ENCODE peak calls at places on chromosomes 12 and 14, in nine cellular contexts. A is neural crest cell; M is AG09319; K is pancreas; C is glutamatergic neuron; D is left ventricle myocardium inferior; S is A549; N is CD8-positive, alpha-beta T cell; W is RWPE1. E is an unnamed sample.

GRCh38 chr12:104670439-104671406 is 214.0 kb downstream of the CHST11 start:
- DNase-seq in A (no peak), M (no peak), K (no peak), C (no peak), D (no peak), S (peak), N (no peak), W (no peak), E (peak)

GRCh38 chr12:80241576-80242273 is 142.4 kb downstream of the OTOGL start:
- DNase-seq in A (no peak), M (no peak), K (no peak), C (no peak), D (no peak), S (no peak), N (no peak), W (no peak), E (no peak)

GRCh38 chr12:113996026-113996425 is 29.9 kb upstream of the RBM19 start:
- DNase-seq in A (no peak), M (no peak), K (no peak), C (no peak), D (no peak), S (no peak), N (no peak), W (no peak), E (no peak)

GRCh38 chr12:121438905-121439304 is 39.0 kb downstream of the RNF34 start:
- DNase-seq in A (no peak), M (no peak), K (no peak), C (no peak), D (no peak), S (no peak), N (no peak), W (no peak), E (no peak)

GRCh38 chr12:6635375-6635855 is 344 bp downstream of the LPAR5 start:
- DNase-seq in A (no peak), M (no peak), K (no peak), C (peak), D (no peak), S (no peak), N (peak), W (no peak), E (no peak)

GRCh38 chr12:24088751-24089150 is 139.3 kb upstream of the SOX5 start:
- DNase-seq in A (no peak), M (no peak), K (no peak), C (no peak), D (no peak), S (no peak), N (no peak), W (no peak), E (no peak)

GRCh38 chr12:12721251-12721689 is 4.1 kb downstream of the CDKN1B start:
- DNase-seq in A (no peak), M (no peak), K (no peak), C (no peak), D (no peak), S (no peak), N (no peak), W (no peak), E (no peak)

GRCh38 chr12:64673490-64674169 is 63.3 kb downstream of the RASSF3 start:
- DNase-seq in A (no peak), M (no peak), K (no peak), C (no peak), D (no peak), S (no peak), N (no peak), W (no peak), E (no peak)

GRCh38 chr14:36505892-36506731 is 13.9 kb downstream of the NKX2-1 start:
- DNase-seq in A (peak), M (no peak), K (no peak), C (peak), D (no peak), S (no peak), N (no peak), W (no peak), E (no peak)

GRCh38 chr14:52551696-52552062 is 626 bp downstream of the TXNDC16 start:
- DNase-seq in A (no peak), M (no peak), K (no peak), C (no peak), D (no peak), S (no peak), N (no peak), W (peak), E (no peak)

GRCh38 chr12:132940071-132940719 is 15.9 kb downstream of the ZNF605 start:
- DNase-seq in A (no peak), M (no peak), K (no peak), C (no peak), D (no peak), S (no peak), N (no peak), W (no peak), E (no peak)

GRCh38 chr12:13661005-13661887 is 320.2 kb downstream of the GRIN2B start:
- DNase-seq in A (peak), M (peak), K (peak), C (peak), D (no peak), S (peak), N (peak), W (peak), E (no peak)

GRCh38 chr12:47652491-47653234 is 53.2 kb downstream of the RPAP3 start:
- DNase-seq in A (no peak), M (no peak), K (no peak), C (no peak), D (peak), S (no peak), N (no peak), W (no peak), E (no peak)

GRCh38 chr14:54617467-54617866 is 50.5 kb downstream of the SAMD4A start:
- DNase-seq in A (no peak), M (no peak), K (no peak), C (no peak), D (no peak), S (no peak), N (no peak), W (no peak), E (no peak)

GRCh38 chr12:26712892-26713291 is 120.1 kb downstream of the ITPR2 start:
- DNase-seq in A (no peak), M (no peak), K (no peak), C (no peak), D (no peak), S (no peak), N (no peak), W (no peak), E (no peak)

GRCh38 chr14:51441001-51441400 is 201.0 kb downstream of the TMX1 start:
- DNase-seq in A (no peak), M (no peak), K (no peak), C (no peak), D (no peak), S (no peak), N (no peak), W (no peak), E (no peak)

GRCh38 chr12:128940974-128941373 is 87.7 kb downstream of the GLT1D1 start:
- DNase-seq in A (no peak), M (no peak), K (no peak), C (no peak), D (no peak), S (no peak), N (no peak), W (no peak), E (no peak)

GRCh38 chr14:57058319-57058718 is 210.4 kb downstream of the EXOC5 start:
- DNase-seq in A (no peak), M (no peak), K (peak), C (no peak), D (no peak), S (no peak), N (no peak), W (no peak), E (no peak)

GRCh38 chr14:55130194-55130550 is 1.1 kb downstream of the LGALS3 start:
- DNase-seq in A (no peak), M (no peak), K (no peak), C (no peak), D (no peak), S (peak), N (no peak), W (peak), E (no peak)

GRCh38 chr12:124024263-124024678 is 51.3 kb downstream of the ZNF664 start:
- DNase-seq in A (no peak), M (no peak), K (no peak), C (no peak), D (no peak), S (no peak), N (no peak), W (no peak), E (no peak)

GRCh38 chr14:42113358-42114070 is 506.8 kb downstream of the LRFN5 start:
- DNase-seq in A (no peak), M (no peak), K (no peak), C (no peak), D (no peak), S (no peak), N (no peak), W (no peak), E (no peak)

GRCh38 chr14:89254201-89254919 is 162.7 kb downstream of the FOXN3 start:
- DNase-seq in A (no peak), M (no peak), K (no peak), C (no peak), D (no peak), S (no peak), N (no peak), W (no peak), E (no peak)

GRCh38 chr14:41817626-41818025 is 210.9 kb downstream of the LRFN5 start:
- DNase-seq in A (no peak), M (no peak), K (no peak), C (no peak), D (no peak), S (no peak), N (no peak), W (no peak), E (no peak)

GRCh38 chr14:90398315-90398811 is 1.5 kb downstream of the CALM1 start:
- DNase-seq in A (peak), M (no peak), K (peak), C (no peak), D (no peak), S (no peak), N (peak), W (peak), E (peak)

GRCh38 chr14:27186048-27186447 is 588.2 kb upstream of the NOVA1 start:
- DNase-seq in A (no peak), M (no peak), K (no peak), C (no peak), D (no peak), S (no peak), N (no peak), W (no peak), E (no peak)

GRCh38 chr14:69316449-69317391 is 56.8 kb downstream of the GALNT16 start:
- DNase-seq in A (no peak), M (peak), K (no peak), C (no peak), D (peak), S (peak), N (no peak), W (peak), E (no peak)

GRCh38 chr12:131941987-131942341 is 7.8 kb upstream of the EP400 start:
- DNase-seq in A (no peak), M (no peak), K (no peak), C (no peak), D (no peak), S (no peak), N (no peak), W (no peak), E (no peak)

GRCh38 chr14:51774209-51774608 is 86.2 kb upstream of the GNG2 start:
- DNase-seq in A (no peak), M (no peak), K (no peak), C (no peak), D (no peak), S (no peak), N (no peak), W (no peak), E (no peak)

GRCh38 chr14:60734465-60735242 is at the start of gene MNAT1:
- DNase-seq in A (peak), M (peak), K (peak), C (peak), D (peak), S (peak), N (peak), W (peak), E (peak)

GRCh38 chr12:65238609-65239008 is 39.9 kb upstream of the MSRB3 start:
- DNase-seq in A (no peak), M (no peak), K (no peak), C (no peak), D (no peak), S (no peak), N (no peak), W (no peak), E (no peak)

GRCh38 chr12:26122681-26123481 is 2.0 kb downstream of the BHLHE41 start:
- DNase-seq in A (peak), M (peak), K (peak), C (peak), D (peak), S (peak), N (no peak), W (no peak), E (no peak)

GRCh38 chr12:113506867-113507266 is 35.2 kb upstream of the LHX5 start:
- DNase-seq in A (no peak), M (no peak), K (no peak), C (no peak), D (no peak), S (no peak), N (no peak), W (no peak), E (no peak)

GRCh38 chr14:59333668-59334067 is 131.5 kb downstream of the GPR135 start:
- DNase-seq in A (no peak), M (peak), K (no peak), C (no peak), D (no peak), S (no peak), N (no peak), W (peak), E (no peak)

GRCh38 chr12:124122722-124123121 is 149.7 kb downstream of the ZNF664 start:
- DNase-seq in A (no peak), M (no peak), K (no peak), C (no peak), D (no peak), S (no peak), N (no peak), W (no peak), E (no peak)

GRCh38 chr14:54339771-54340170 is 57.0 kb upstream of the CDKN3 start:
- DNase-seq in A (no peak), M (no peak), K (no peak), C (no peak), D (no peak), S (no peak), N (no peak), W (no peak), E (no peak)

GRCh38 chr14:89957791-89958190 is 2.1 kb downstream of the TDP1 start:
- DNase-seq in A (no peak), M (no peak), K (peak), C (no peak), D (no peak), S (no peak), N (no peak), W (no peak), E (no peak)

GRCh38 chr12:45890276-45890675 is 100.1 kb downstream of the SCAF11 start:
- DNase-seq in A (no peak), M (no peak), K (no peak), C (no peak), D (no peak), S (no peak), N (no peak), W (no peak), E (no peak)
- TF ChIP-seq CTCF in A (peak), M (no peak), K (no peak), C (no peak), D (no peak), S (no peak), N (no peak), W (no peak), E (no peak)

GRCh38 chr14:32513571-32514009 is 184.5 kb downstream of the AKAP6 start:
- DNase-seq in A (no peak), M (no peak), K (no peak), C (no peak), D (no peak), S (no peak), N (no peak), W (no peak), E (no peak)
- TF ChIP-seq CTCF in A (peak), M (peak), K (no peak), C (peak), D (peak), S (peak), N (peak), W (peak), E (peak)

DNA sequence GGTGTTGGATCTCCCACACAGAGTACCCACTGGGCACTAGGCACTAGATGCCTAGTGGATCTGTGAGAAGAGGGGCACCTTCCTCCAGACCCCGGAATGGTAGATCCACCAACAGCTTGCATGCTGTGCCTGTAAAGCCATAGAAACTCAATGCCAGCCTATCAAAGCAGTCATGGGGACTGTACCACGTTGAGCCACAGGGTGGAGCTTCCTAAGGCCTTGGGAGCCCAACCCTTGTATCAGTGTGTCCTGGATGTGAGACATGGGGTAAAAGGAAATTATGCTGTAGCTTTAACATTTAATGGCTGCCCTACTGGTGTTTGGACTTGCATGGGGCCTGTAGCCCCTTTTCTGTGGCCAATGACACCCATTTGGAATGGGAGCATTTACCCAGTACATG is 1024.9 kb downstream of the TMEM121 start:
- DNase-seq in A (no peak), M (no peak), K (no peak), C (no peak), D (no peak), S (no peak), N (no peak), W (no peak), E (no peak)
- TF ChIP-seq CTCF in A (no peak), M (no peak), K (no peak), C (no peak), D (no peak), S (no peak), N (no peak), W (no peak), E (no peak)

GRCh38 chr14:74048291-74048690 is 29.1 kb downstream of the BBOF1 start:
- DNase-seq in A (no peak), M (no peak), K (no peak), C (no peak), D (no peak), S (peak), N (no peak), W (no peak), E (no peak)
- TF ChIP-seq CTCF in A (no peak), M (no peak), K (no peak), C (no peak), D (no peak), S (no peak), N (no peak), W (no peak), E (no peak)